ENCODE peak calls at places on chromosomes 13 and 19, in seven cellular contexts. W, A, C, K, S, O and F are unnamed samples.

GRCh38 chr19:28313633-28314032 is 899.3 kb downstream of the UQCRFS1 start:
- DNase-seq in W (no peak), A (no peak), C (no peak), K (no peak), S (peak; percentile 77), O (no peak), F (no peak)

GRCh38 chr19:38145627-38146026 is 78.4 kb downstream of the DPF1 start:
- DNase-seq in W (no peak), A (no peak), C (no peak), K (no peak), S (no peak), O (no peak), F (no peak)

GRCh38 chr13:48994731-48995130 is 19.0 kb downstream of the FNDC3A start:
- DNase-seq in W (no peak), A (no peak), C (no peak), K (no peak), S (no peak), O (peak; percentile 4), F (no peak)

GRCh38 chr13:113305208-113305607 is 8.2 kb downstream of the LAMP1 start:
- DNase-seq in W (no peak), A (no peak), C (no peak), K (no peak), S (no peak), O (no peak), F (no peak)

GRCh38 chr19:4390862-4391693 is 9.3 kb downstream of the SH3GL1 start:
- DNase-seq in W (no peak), A (no peak), C (no peak), K (no peak), S (peak; percentile 50), O (peak; percentile 91), F (no peak)

GRCh38 chr19:50896591-50897190 is 14.5 kb downstream of the KLK4 start:
- DNase-seq in W (no peak), A (peak; percentile 100), C (peak; percentile 59), K (no peak), S (no peak), O (peak; percentile 26), F (peak; percentile 60)

GRCh38 chr13:44155422-44156293 is 218.0 kb upstream of the SERP2 start:
- DNase-seq in W (peak; percentile 38), A (no peak), C (peak; percentile 29), K (no peak), S (peak; percentile 9), O (no peak), F (no peak)

GRCh38 chr19:41753936-41754529 is 1.3 kb upstream of the CEACAM6 start:
- DNase-seq in W (peak; percentile 71), A (no peak), C (peak; percentile 26), K (peak; percentile 79), S (peak; percentile 30), O (peak; percentile 14), F (peak; percentile 39)

GRCh38 chr19:8257052-8257443 is 47.9 kb downstream of the CERS4 start:
- DNase-seq in W (peak; percentile 81), A (no peak), C (peak; percentile 95), K (peak; percentile 65), S (no peak), O (no peak), F (no peak)

GRCh38 chr13:62130016-62130970 is 714.6 kb upstream of the PCDH20 start:
- DNase-seq in W (no peak), A (no peak), C (no peak), K (no peak), S (no peak), O (no peak), F (no peak)

GRCh38 chr19:44258139-44258538 is 1.5 kb upstream of the ZNF233 start:
- DNase-seq in W (no peak), A (no peak), C (no peak), K (no peak), S (no peak), O (no peak), F (no peak)

GRCh38 chr13:43431279-43431678 is 355.5 kb downstream of the ENOX1 start:
- DNase-seq in W (peak; percentile 32), A (no peak), C (no peak), K (no peak), S (no peak), O (no peak), F (no peak)

GRCh38 chr19:3387645-3388589 is 21.5 kb downstream of the NFIC start:
- DNase-seq in W (no peak), A (no peak), C (no peak), K (no peak), S (peak; percentile 68), O (no peak), F (no peak)

GRCh38 chr19:3386447-3387234 is 20.3 kb downstream of the NFIC start:
- DNase-seq in W (no peak), A (no peak), C (no peak), K (no peak), S (no peak), O (no peak), F (no peak)

GRCh38 chr19:3389446-3389778 is 23.0 kb downstream of the NFIC start:
- DNase-seq in W (no peak), A (no peak), C (no peak), K (no peak), S (no peak), O (no peak), F (no peak)

GRCh38 chr19:3392480-3392879 is 26.1 kb downstream of the NFIC start:
- DNase-seq in W (no peak), A (no peak), C (no peak), K (no peak), S (no peak), O (no peak), F (no peak)

DNA sequence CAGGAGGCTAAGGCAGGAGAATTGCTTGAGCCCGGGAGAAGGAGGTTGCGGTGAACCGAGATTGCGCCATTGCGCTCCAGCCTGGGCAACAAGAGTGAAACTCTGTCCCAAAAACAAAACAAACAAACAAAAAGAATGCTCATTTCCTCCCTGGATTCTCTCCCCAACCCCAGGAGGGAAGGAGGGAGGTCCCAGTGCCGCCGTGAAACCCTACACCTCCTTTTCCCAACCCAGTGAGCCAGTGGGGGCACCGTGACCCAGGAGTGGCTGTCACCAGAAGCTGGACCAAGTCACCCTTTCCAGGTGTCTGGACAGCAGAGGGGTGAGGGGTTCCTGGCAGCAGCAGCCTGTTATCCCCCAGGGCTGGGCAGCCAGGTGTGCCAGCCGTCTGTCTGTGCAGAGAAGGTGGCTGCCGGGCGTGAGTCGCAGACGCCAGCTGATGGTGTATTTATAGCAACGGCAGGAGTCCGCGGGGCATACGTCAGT is 23.5 kb downstream of the NFIC start:
- DNase-seq in W (peak; percentile 62), A (no peak), C (no peak), K (peak; percentile 65), S (no peak), O (no peak), F (no peak)
- TF ChIP-seq EZH2 in W (no peak), A (no peak), C (no peak), K (no peak), S (no peak), O (no peak), F (no peak)

GRCh38 chr13:106535552-106536243 is at the start of gene EFNB2:
- DNase-seq in W (peak; percentile 91), A (peak; percentile 26), C (peak; percentile 97), K (peak; percentile 89), S (peak; percentile 93), O (peak; percentile 67), F (peak; percentile 85)

GRCh38 chr13:106533940-106534843 is 1.3 kb downstream of the EFNB2 start:
- DNase-seq in W (peak; percentile 56), A (no peak), C (no peak), K (peak; percentile 72), S (peak; percentile 67), O (no peak), F (no peak)

GRCh38 chr13:106536244-106537034 is 977 bp upstream of the EFNB2 start:
- DNase-seq in W (peak; percentile 96), A (peak; percentile 30), C (peak; percentile 63), K (peak; percentile 97), S (peak; percentile 94), O (peak; percentile 47), F (peak; percentile 63)

GRCh38 chr13:106533101-106533939 is 2.1 kb downstream of the EFNB2 start:
- DNase-seq in W (peak; percentile 88), A (no peak), C (no peak), K (peak; percentile 82), S (peak; percentile 81), O (peak; percentile 21), F (no peak)

GRCh38 chr13:106534844-106535551 is 464 bp downstream of the EFNB2 start:
- DNase-seq in W (peak; percentile 35), A (no peak), C (peak; percentile 29), K (peak; percentile 76), S (peak; percentile 31), O (no peak), F (no peak)
- H3K4me1 ChIP-seq in W (peaks cover 42% of the 10 kb centered on the region), A (peaks cover 3% of the 10 kb centered on the region), C (peaks cover 19% of the 10 kb centered on the region), K (peaks cover 22% of the 10 kb centered on the region), S (peaks cover 49% of the 10 kb centered on the region), O (peaks cover 15% of the 10 kb centered on the region), F (peaks cover 24% of the 10 kb centered on the region)

GRCh38 chr19:46782355-46783019 is 5.9 kb downstream of the SLC1A5 start:
- DNase-seq in W (no peak), A (no peak), C (peak; percentile 14), K (no peak), S (no peak), O (no peak), F (no peak)

GRCh38 chr19:46775642-46776258 is 12.6 kb downstream of the SLC1A5 start:
- DNase-seq in W (no peak), A (no peak), C (no peak), K (no peak), S (no peak), O (no peak), F (no peak)

GRCh38 chr19:46773018-46773399 is 15.4 kb downstream of the SLC1A5 start:
- DNase-seq in W (no peak), A (no peak), C (no peak), K (no peak), S (no peak), O (no peak), F (no peak)

GRCh38 chr19:46772170-46773017 is 16.0 kb downstream of the SLC1A5 start:
- DNase-seq in W (no peak), A (no peak), C (no peak), K (no peak), S (no peak), O (no peak), F (no peak)

GRCh38 chr19:46776927-46777911 is 11.2 kb downstream of the SLC1A5 start:
- DNase-seq in W (peak; percentile 90), A (no peak), C (peak; percentile 88), K (peak; percentile 79), S (no peak), O (no peak), F (no peak)
- TF ChIP-seq POLR2AphosphoS5 in W (peak; percentile 6), A (no peak), C (peak; percentile 42), K (no peak), S (no peak), O (no peak), F (no peak)

DNA sequence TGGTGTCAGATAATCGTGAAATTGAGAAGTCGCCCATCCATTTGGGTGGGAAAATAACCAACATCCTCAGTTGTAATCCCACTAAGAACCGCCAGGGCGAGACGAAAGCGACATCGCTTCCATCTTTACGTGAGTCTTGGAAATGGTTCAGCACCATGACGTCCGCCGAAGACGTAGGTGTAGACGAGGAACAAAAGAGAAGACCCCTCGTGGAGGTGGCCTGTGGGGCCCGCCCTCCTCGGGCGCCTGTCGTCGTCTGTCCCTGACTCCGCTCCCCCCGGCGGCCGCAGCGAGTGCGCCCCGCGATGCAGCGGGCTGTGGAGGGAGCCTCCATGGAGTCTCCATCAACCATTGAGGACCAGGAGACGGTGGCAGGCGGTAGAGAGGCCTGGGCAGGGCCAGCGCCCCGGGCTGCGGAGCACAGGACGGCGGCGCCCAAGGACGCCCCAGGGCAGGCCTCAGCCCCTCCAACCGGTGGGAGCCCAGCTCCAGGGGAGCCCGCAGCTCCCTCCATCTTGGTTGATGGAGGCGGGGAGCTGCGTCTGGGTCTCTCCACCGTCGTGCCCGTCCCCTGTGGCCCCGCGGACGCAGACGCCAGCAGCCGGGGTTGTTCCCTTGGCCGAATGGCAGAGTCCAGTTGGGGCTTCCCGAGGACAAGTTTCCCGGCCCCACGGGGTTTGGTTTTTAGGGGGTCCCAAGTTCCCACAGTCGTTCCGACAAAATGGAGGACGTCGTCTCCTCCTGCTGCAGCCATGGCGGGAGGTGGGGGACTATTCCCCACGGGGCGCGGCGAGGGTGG is 1.0 kb upstream of the ZMYM2 start:
- DNase-seq in W (peak; percentile 91), A (peak; percentile 60), C (no peak), K (peak; percentile 86), S (peak; percentile 75), O (no peak), F (no peak)
- TF ChIP-seq EZH2 in W (no peak), A (no peak), C (no peak), K (no peak), S (no peak), O (no peak), F (no peak)